ENCODE peak calls at places on chromosomes 16 and 17, in six cellular contexts. T, L, K, G, B and V are unnamed samples.

GRCh38 chr16:89358030-89359005 is 132.0 kb downstream of the ANKRD11 start:
- DNase-seq in L (no peak), K (no peak), G (no peak), B (no peak), T (no peak), V (no peak)

GRCh38 chr17:35082073-35082657 is 18.7 kb upstream of the RFFL start:
- DNase-seq in B (peak; percentile 56), K (peak; percentile 73), G (peak; percentile 74), L (no peak), T (no peak), V (no peak)

GRCh38 chr17:79083191-79083971 is 8.8 kb downstream of the ENGASE start:
- DNase-seq in B (no peak), T (no peak), K (no peak), G (no peak), L (no peak), V (no peak)

GRCh38 chr16:77738706-77739105 is 16.4 kb downstream of the NUDT7 start:
- DNase-seq in B (no peak), G (no peak), T (no peak), L (no peak), K (no peak), V (no peak)

GRCh38 chr17:48054238-48055185 is 6.4 kb downstream of the NFE2L1 start:
- DNase-seq in K (no peak), G (peak; percentile 57), B (peak; percentile 95), L (no peak), T (peak; percentile 76), V (no peak)

GRCh38 chr16:85394511-85395206 is 218.5 kb upstream of the GSE1 start:
- DNase-seq in L (no peak), B (peak; percentile 1), G (no peak), T (peak; percentile 10), K (no peak), V (no peak)

GRCh38 chr17:56866076-56866475 is 32.1 kb downstream of the DGKE start:
- DNase-seq in G (no peak), B (no peak), K (no peak), T (no peak), L (no peak), V (no peak)

GRCh38 chr16:69712277-69712676 is 14.1 kb downstream of the NQO1 start:
- DNase-seq in B (no peak), L (no peak), K (no peak), G (no peak), T (no peak), V (no peak)

GRCh38 chr17:2125013-2125535 is 70.2 kb downstream of the HIC1 start:
- DNase-seq in T (no peak), G (no peak), L (no peak), K (no peak), B (no peak), V (no peak)

GRCh38 chr17:58693751-58694150 is 1.3 kb downstream of the RAD51C start:
- DNase-seq in G (no peak), K (no peak), B (no peak), L (no peak), T (no peak), V (no peak)

GRCh38 chr16:69535123-69536050 is 30.4 kb upstream of the NFAT5 start:
- DNase-seq in T (no peak), L (no peak), K (no peak), B (no peak), G (peak; percentile 44), V (no peak)

GRCh38 chr17:8366231-8366630 is 10.3 kb downstream of the KRABD2 start:
- DNase-seq in L (no peak), K (no peak), T (no peak), G (no peak), B (peak; percentile 90), V (no peak)

GRCh38 chr17:61997649-61998048 is 67.4 kb downstream of the MED13 start:
- DNase-seq in L (no peak), B (no peak), T (no peak), K (no peak), G (peak; percentile 35), V (no peak)

GRCh38 chr17:41777579-41778188 is 8.8 kb downstream of the JUP start:
- DNase-seq in B (peak; percentile 66), K (peak; percentile 69), G (peak; percentile 66), T (peak; percentile 83), L (no peak), V (peak; percentile 70)

GRCh38 chr16:59849716-59850115 is 1115.6 kb upstream of the GOT2 start:
- DNase-seq in G (no peak), T (no peak), B (no peak), L (no peak), K (no peak), V (no peak)

GRCh38 chr17:62653831-62654829 is 26.7 kb downstream of the MRC2 start:
- DNase-seq in G (peak; percentile 62), B (peak; percentile 44), K (no peak), T (peak; percentile 87), L (no peak), V (no peak)

GRCh38 chr17:35684046-35684802 is 47.2 kb upstream of the RASL10B start:
- DNase-seq in B (no peak), T (no peak), G (peak; percentile 26), K (no peak), L (no peak), V (peak; percentile 31)

GRCh38 chr17:29179232-29180036 is 764 bp downstream of the MYO18A start:
- DNase-seq in B (no peak), L (no peak), T (peak; percentile 48), K (no peak), G (no peak), V (no peak)

GRCh38 chr17:70119545-70119944 is 44.5 kb downstream of the KCNJ16 start:
- DNase-seq in G (no peak), T (no peak), B (no peak), L (no peak), K (no peak), V (no peak)

GRCh38 chr17:37493249-37494027 is 3.7 kb downstream of the DUSP14 start:
- DNase-seq in G (peak; percentile 98), L (no peak), K (no peak), T (no peak), B (no peak), V (no peak)

GRCh38 chr16:1194665-1195392 is 30.2 kb downstream of the TPSG1 start:
- DNase-seq in T (no peak), G (no peak), B (peak; percentile 85), K (no peak), L (no peak), V (no peak)

DNA sequence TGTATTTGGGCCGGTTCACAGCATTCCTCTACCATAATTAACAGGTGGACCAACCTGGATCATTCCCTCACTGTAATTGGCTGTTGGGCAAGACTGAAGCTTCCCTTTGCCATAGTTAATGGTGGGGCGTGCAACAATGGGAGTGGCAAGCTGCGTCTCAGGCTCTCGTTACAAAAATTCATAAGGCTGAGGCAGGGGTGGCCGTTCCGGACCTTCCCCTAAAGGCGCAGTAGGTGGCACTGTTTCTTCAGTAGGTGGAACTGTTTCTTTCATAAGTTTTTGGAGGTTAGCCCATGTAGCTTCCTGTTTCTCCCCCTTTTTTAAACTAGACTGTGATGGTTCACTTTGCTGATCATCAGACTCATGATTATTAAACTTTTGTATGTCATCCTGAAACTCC is 17.0 kb upstream of the TMC5 start:
- DNase-seq in L (no peak), B (peak; percentile 4), T (no peak), G (no peak), K (no peak), V (no peak)
- TF ChIP-seq CTCF in L (peak; percentile 39), B (no peak), T (no peak), G (no peak), K (peak; percentile 55), V (no peak)

GRCh38 chr17:40312131-40312731 is 3.3 kb downstream of the RARA start:
- DNase-seq in T (peak; percentile 72), K (no peak), L (no peak), G (no peak), B (no peak), V (no peak)
- H3K4me3 ChIP-seq in T (peak overlapping the region; percentile 7), K (peak overlapping the region; percentile 81), L (peak overlapping the region; percentile 23), G (no peak overlapping the region), B (no peak overlapping the region), V (no peak overlapping the region)

GRCh38 chr17:51228177-51228576 is 31.7 kb downstream of the MBTD1 start:
- DNase-seq in L (no peak), G (peak; percentile 27), B (no peak), K (no peak), T (no peak), V (no peak)

GRCh38 chr17:51229889-51230288 is 30.0 kb downstream of the MBTD1 start:
- DNase-seq in L (no peak), B (no peak), T (no peak), G (no peak), K (no peak), V (no peak)

GRCh38 chr17:51221322-51221721 is 38.5 kb downstream of the MBTD1 start:
- DNase-seq in B (no peak), K (no peak), L (no peak), T (no peak), G (no peak), V (no peak)

GRCh38 chr17:51230306-51230705 is 29.5 kb downstream of the MBTD1 start:
- DNase-seq in T (no peak), G (no peak), L (no peak), K (no peak), B (no peak), V (no peak)

DNA sequence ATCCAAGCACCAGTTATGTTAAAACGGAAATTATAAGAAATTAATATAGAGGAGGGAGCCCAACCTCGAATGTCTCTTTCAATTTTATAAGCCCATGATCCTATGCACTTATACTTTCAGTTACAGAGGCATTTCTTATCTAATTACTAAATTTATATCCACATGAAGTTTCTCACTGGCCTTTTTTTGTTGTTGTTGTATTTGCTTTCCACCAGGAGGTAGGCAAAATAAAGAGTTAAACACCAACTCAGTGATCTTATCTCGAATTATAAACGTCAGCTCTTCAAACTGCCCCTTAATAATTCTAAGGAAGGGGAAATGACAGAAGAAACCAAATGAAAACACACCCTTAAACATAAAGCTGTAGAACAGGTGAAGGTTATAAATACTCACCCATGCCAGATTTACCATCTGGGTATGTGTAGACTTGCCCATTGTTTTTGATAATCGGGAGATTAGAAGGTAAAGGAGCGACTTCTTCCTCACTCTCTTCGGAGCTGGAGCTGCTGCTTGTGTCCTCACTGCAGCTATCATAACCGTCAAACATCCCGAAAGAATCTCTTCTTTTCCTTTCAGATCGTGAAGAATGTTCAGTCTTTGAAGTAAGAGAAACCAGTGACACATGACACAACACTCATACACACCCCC is 35.1 kb downstream of the MBTD1 start:
- DNase-seq in K (no peak), G (no peak), L (no peak), B (no peak), T (no peak), V (no peak)
- TF ChIP-seq CTCF in K (no peak), G (no peak), L (no peak), B (no peak), T (no peak), V (no peak)

GRCh38 chr16:4317471-4318170 is 1.8 kb downstream of the GLIS2 start:
- DNase-seq in K (no peak), G (no peak), L (no peak), B (peak; percentile 78), T (no peak), V (no peak)

GRCh38 chr16:4315185-4316102 is at the start of gene GLIS2:
- DNase-seq in G (no peak), L (no peak), B (peak; percentile 86), T (peak; percentile 84), K (no peak), V (no peak)

GRCh38 chr16:4318171-4318910 is 2.5 kb downstream of the GLIS2 start:
- DNase-seq in G (no peak), L (no peak), B (no peak), T (no peak), K (no peak), V (no peak)

GRCh38 chr16:4316103-4316731 is 350 bp downstream of the GLIS2 start:
- DNase-seq in L (no peak), T (no peak), G (no peak), B (no peak), K (no peak), V (no peak)

GRCh38 chr16:4316732-4317461 is 1.0 kb downstream of the GLIS2 start:
- DNase-seq in B (peak; percentile 69), L (no peak), G (no peak), K (no peak), T (peak; percentile 60), V (no peak)
- H3K4me3 ChIP-seq in B (peak overlapping the region; percentile 95), L (no peak overlapping the region), G (peak overlapping the region; percentile 91), K (peak overlapping the region; percentile 88), T (peak overlapping the region; percentile 88), V (peak overlapping the region; percentile 78)